ENCODE peak calls at places on chromosomes 11 and 22, in nine cellular contexts. U is M059J; X is transverse colon; M is NCI-H82; R is AG10803; J is fibroblast of lung; H is Karpas-422; P is stimulated activated CD8-positive, alpha-beta memory T cell treated with anti-CD3 and anti-CD28 coated beads, Interleukin-4, amount 100 ng/mL, for 24 hours; O is NCI-H524 treated with DMSO at 0.1 percent for 48 hours. F is an unnamed sample.

GRCh38 chr11:8341966-8342365 is 78.3 kb upstream of the LMO1 start:
- DNase-seq in R (no peak), O (no peak), M (no peak), J (no peak), U (no peak), P (no peak), H (no peak), X (no peak), F (no peak)

GRCh38 chr11:2400761-2401435 is 348 bp downstream of the TSSC4 start:
- DNase-seq in M (no peak), R (no peak), J (no peak), P (no peak), X (no peak), H (no peak), U (no peak), O (no peak), F (no peak)

GRCh38 chr22:41367039-41367679 is 14.6 kb upstream of the TEF start:
- DNase-seq in J (peak), H (no peak), O (peak), X (peak), R (peak), M (peak), U (peak), P (no peak), F (no peak)

GRCh38 chr11:78030429-78031325 is 7.6 kb upstream of the KCTD14 start:
- DNase-seq in M (peak), P (no peak), J (peak), U (peak), H (no peak), O (peak), R (peak), X (peak), F (no peak)

GRCh38 chr22:45867906-45868555 is 108.9 kb downstream of the WNT7B start:
- DNase-seq in H (no peak), J (no peak), U (no peak), X (no peak), M (no peak), R (no peak), O (no peak), P (no peak), F (no peak)

GRCh38 chr11:72008728-72009127 is 10.0 kb downstream of the IL18BP start:
- DNase-seq in X (no peak), P (no peak), U (no peak), O (no peak), H (no peak), R (no peak), M (no peak), J (no peak), F (no peak)

GRCh38 chr22:19723165-19723989 is at the start of gene GP1BB:
- DNase-seq in R (no peak), O (no peak), M (no peak), P (no peak), H (no peak), X (peak), U (no peak), J (no peak), F (peak)

GRCh38 chr22:24727218-24727851 is 47.2 kb downstream of the PIWIL3 start:
- DNase-seq in R (no peak), U (peak), H (no peak), X (no peak), O (no peak), M (no peak), J (peak), P (no peak), F (no peak)

GRCh38 chr11:88806410-88806809 is 259.4 kb downstream of the GRM5 start:
- DNase-seq in R (no peak), U (no peak), H (no peak), M (no peak), J (no peak), P (no peak), X (no peak), O (no peak), F (no peak)

GRCh38 chr11:24697722-24698121 is 200.9 kb downstream of the LUZP2 start:
- DNase-seq in M (no peak), H (no peak), X (no peak), U (peak), J (peak), O (no peak), R (no peak), P (no peak), F (no peak)

GRCh38 chr22:27670701-27671412 is 130.7 kb downstream of the MN1 start:
- DNase-seq in U (peak), O (no peak), H (no peak), P (no peak), M (peak), R (no peak), X (peak), J (no peak), F (no peak)

GRCh38 chr11:61919841-61920631 is 2.7 kb upstream of the RAB3IL1 start:
- DNase-seq in J (no peak), H (no peak), P (no peak), O (no peak), U (no peak), X (no peak), R (no peak), M (no peak), F (no peak)

GRCh38 chr11:133905677-133906156 is 51.1 kb downstream of the IGSF9B start:
- DNase-seq in R (no peak), M (no peak), U (no peak), H (no peak), O (no peak), X (no peak), P (no peak), J (no peak), F (no peak)

GRCh38 chr22:17120281-17120680 is 879 bp downstream of the TMEM121B start:
- DNase-seq in P (peak), R (peak), J (peak), X (peak), M (no peak), H (peak), O (no peak), U (peak), F (peak)

GRCh38 chr11:46293616-46294015 is 16.2 kb downstream of the CREB3L1 start:
- DNase-seq in H (no peak), X (no peak), O (no peak), M (no peak), P (no peak), U (peak), R (peak), J (peak), F (no peak)

GRCh38 chr11:35077709-35078695 is 61.0 kb upstream of the CD44 start:
- DNase-seq in R (peak), X (no peak), J (no peak), M (no peak), P (no peak), U (peak), O (no peak), H (no peak), F (no peak)

F was measured in CD4-positive, alpha-beta T cell.